ENCODE peak calls at places on chromosome 3, in five cellular contexts. One of them, this sample, is unnamed.

GRCh38 chr3:172077197-172077734 is 37.9 kb downstream of the FNDC3B start:
- DNase-seq in iris pigment epithelial cell: no peak
- DNase-seq in transverse colon: no peak
- DNase-seq in stimulated activated CD4-positive, alpha-beta T cell treated with anti-CD3 and anti-CD28 coated beads, Interleukin-1b, Interleukin-23, amount 100 ng/mL, for 48 hours: no peak
- DNase-seq in cardiac fibroblast: no peak
- DNase-seq in this sample: no peak

GRCh38 chr3:177347611-177348010 is 150.3 kb upstream of the TBL1XR1 start:
- DNase-seq in cardiac fibroblast: no peak
- DNase-seq in iris pigment epithelial cell: no peak
- DNase-seq in stimulated activated CD4-positive, alpha-beta T cell treated with anti-CD3 and anti-CD28 coated beads, Interleukin-1b, Interleukin-23, amount 100 ng/mL, for 48 hours: no peak
- DNase-seq in transverse colon: no peak
- DNase-seq in this sample: no peak

GRCh38 chr3:172040078-172040975 is 949 bp downstream of the FNDC3B start:
- DNase-seq in transverse colon: peak
- DNase-seq in stimulated activated CD4-positive, alpha-beta T cell treated with anti-CD3 and anti-CD28 coated beads, Interleukin-1b, Interleukin-23, amount 100 ng/mL, for 48 hours: peak
- DNase-seq in cardiac fibroblast: peak
- DNase-seq in iris pigment epithelial cell: peak
- DNase-seq in this sample: peak

GRCh38 chr3:51718547-51719412 is 11.9 kb downstream of the GRM2 start:
- DNase-seq in stimulated activated CD4-positive, alpha-beta T cell treated with anti-CD3 and anti-CD28 coated beads, Interleukin-1b, Interleukin-23, amount 100 ng/mL, for 48 hours: peak
- DNase-seq in cardiac fibroblast: peak
- DNase-seq in iris pigment epithelial cell: peak
- DNase-seq in transverse colon: peak
- DNase-seq in this sample: peak

GRCh38 chr3:27542469-27542868 is 58.3 kb upstream of the SLC4A7 start:
- DNase-seq in stimulated activated CD4-positive, alpha-beta T cell treated with anti-CD3 and anti-CD28 coated beads, Interleukin-1b, Interleukin-23, amount 100 ng/mL, for 48 hours: no peak
- DNase-seq in transverse colon: no peak
- DNase-seq in cardiac fibroblast: no peak
- DNase-seq in iris pigment epithelial cell: no peak
- DNase-seq in this sample: no peak

GRCh38 chr3:187833799-187834578 is 88.7 kb upstream of the BCL6 start:
- DNase-seq in cardiac fibroblast: no peak
- DNase-seq in iris pigment epithelial cell: no peak
- DNase-seq in stimulated activated CD4-positive, alpha-beta T cell treated with anti-CD3 and anti-CD28 coated beads, Interleukin-1b, Interleukin-23, amount 100 ng/mL, for 48 hours: peak
- DNase-seq in transverse colon: no peak
- DNase-seq in this sample: no peak

GRCh38 chr3:161069441-161070251 is 35.5 kb downstream of the B3GALNT1 start:
- DNase-seq in iris pigment epithelial cell: peak
- DNase-seq in stimulated activated CD4-positive, alpha-beta T cell treated with anti-CD3 and anti-CD28 coated beads, Interleukin-1b, Interleukin-23, amount 100 ng/mL, for 48 hours: no peak
- DNase-seq in transverse colon: no peak
- DNase-seq in cardiac fibroblast: peak
- DNase-seq in this sample: no peak

GRCh38 chr3:127588675-127589577 is 1.6 kb downstream of the TPRA1 start:
- DNase-seq in cardiac fibroblast: peak
- DNase-seq in transverse colon: no peak
- DNase-seq in iris pigment epithelial cell: peak
- DNase-seq in stimulated activated CD4-positive, alpha-beta T cell treated with anti-CD3 and anti-CD28 coated beads, Interleukin-1b, Interleukin-23, amount 100 ng/mL, for 48 hours: peak
- DNase-seq in this sample: no peak

GRCh38 chr3:109363634-109364033 is 26.3 kb upstream of the DPPA4 start:
- DNase-seq in cardiac fibroblast: no peak
- DNase-seq in transverse colon: no peak
- DNase-seq in iris pigment epithelial cell: peak
- DNase-seq in stimulated activated CD4-positive, alpha-beta T cell treated with anti-CD3 and anti-CD28 coated beads, Interleukin-1b, Interleukin-23, amount 100 ng/mL, for 48 hours: no peak
- DNase-seq in this sample: no peak

GRCh38 chr3:30017882-30018281 is 588.5 kb upstream of the TGFBR2 start:
- DNase-seq in transverse colon: no peak
- DNase-seq in iris pigment epithelial cell: no peak
- DNase-seq in stimulated activated CD4-positive, alpha-beta T cell treated with anti-CD3 and anti-CD28 coated beads, Interleukin-1b, Interleukin-23, amount 100 ng/mL, for 48 hours: no peak
- DNase-seq in cardiac fibroblast: peak
- DNase-seq in this sample: no peak

GRCh38 chr3:41338276-41338675 is 139.0 kb downstream of the CTNNB1 start:
- DNase-seq in iris pigment epithelial cell: peak
- DNase-seq in cardiac fibroblast: no peak
- DNase-seq in stimulated activated CD4-positive, alpha-beta T cell treated with anti-CD3 and anti-CD28 coated beads, Interleukin-1b, Interleukin-23, amount 100 ng/mL, for 48 hours: no peak
- DNase-seq in transverse colon: no peak
- DNase-seq in this sample: no peak

GRCh38 chr3:23590424-23590823 is 215.3 kb upstream of the UBE2E1 start:
- DNase-seq in transverse colon: no peak
- DNase-seq in stimulated activated CD4-positive, alpha-beta T cell treated with anti-CD3 and anti-CD28 coated beads, Interleukin-1b, Interleukin-23, amount 100 ng/mL, for 48 hours: no peak
- DNase-seq in cardiac fibroblast: peak
- DNase-seq in iris pigment epithelial cell: no peak
- DNase-seq in this sample: peak

GRCh38 chr3:127228866-127229265 is 35.9 kb downstream of the PRR23E start:
- DNase-seq in iris pigment epithelial cell: no peak
- DNase-seq in stimulated activated CD4-positive, alpha-beta T cell treated with anti-CD3 and anti-CD28 coated beads, Interleukin-1b, Interleukin-23, amount 100 ng/mL, for 48 hours: no peak
- DNase-seq in cardiac fibroblast: no peak
- DNase-seq in transverse colon: no peak
- DNase-seq in this sample: no peak

GRCh38 chr3:57982561-57983243 is 25.5 kb upstream of the FLNB start:
- DNase-seq in stimulated activated CD4-positive, alpha-beta T cell treated with anti-CD3 and anti-CD28 coated beads, Interleukin-1b, Interleukin-23, amount 100 ng/mL, for 48 hours: no peak
- DNase-seq in iris pigment epithelial cell: no peak
- DNase-seq in transverse colon: no peak
- DNase-seq in cardiac fibroblast: no peak
- DNase-seq in this sample: no peak

GRCh38 chr3:64743844-64744243 is 56.0 kb upstream of the ADAMTS9 start:
- DNase-seq in stimulated activated CD4-positive, alpha-beta T cell treated with anti-CD3 and anti-CD28 coated beads, Interleukin-1b, Interleukin-23, amount 100 ng/mL, for 48 hours: no peak
- DNase-seq in transverse colon: no peak
- DNase-seq in cardiac fibroblast: no peak
- DNase-seq in iris pigment epithelial cell: no peak
- DNase-seq in this sample: no peak

GRCh38 chr3:155356594-155357370 is 63.3 kb upstream of the STRIT1 start:
- DNase-seq in stimulated activated CD4-positive, alpha-beta T cell treated with anti-CD3 and anti-CD28 coated beads, Interleukin-1b, Interleukin-23, amount 100 ng/mL, for 48 hours: no peak
- DNase-seq in cardiac fibroblast: no peak
- DNase-seq in iris pigment epithelial cell: peak
- DNase-seq in transverse colon: no peak
- DNase-seq in this sample: no peak

GRCh38 chr3:20808864-20809263 is 622.9 kb upstream of the SGO1 start:
- DNase-seq in cardiac fibroblast: no peak
- DNase-seq in transverse colon: no peak
- DNase-seq in stimulated activated CD4-positive, alpha-beta T cell treated with anti-CD3 and anti-CD28 coated beads, Interleukin-1b, Interleukin-23, amount 100 ng/mL, for 48 hours: no peak
- DNase-seq in iris pigment epithelial cell: no peak
- DNase-seq in this sample: no peak

GRCh38 chr3:141863497-141863896 is 12.9 kb upstream of the ATP1B3 start:
- DNase-seq in iris pigment epithelial cell: peak
- DNase-seq in cardiac fibroblast: peak
- DNase-seq in transverse colon: no peak
- DNase-seq in stimulated activated CD4-positive, alpha-beta T cell treated with anti-CD3 and anti-CD28 coated beads, Interleukin-1b, Interleukin-23, amount 100 ng/mL, for 48 hours: no peak
- DNase-seq in this sample: no peak

GRCh38 chr3:64290864-64291263 is 65.6 kb upstream of the PRICKLE2 start:
- DNase-seq in iris pigment epithelial cell: peak
- DNase-seq in cardiac fibroblast: peak
- DNase-seq in stimulated activated CD4-positive, alpha-beta T cell treated with anti-CD3 and anti-CD28 coated beads, Interleukin-1b, Interleukin-23, amount 100 ng/mL, for 48 hours: no peak
- DNase-seq in transverse colon: no peak
- DNase-seq in this sample: no peak

GRCh38 chr3:196149375-196149774 is 61.8 kb downstream of the ZDHHC19 start:
- DNase-seq in transverse colon: no peak
- DNase-seq in iris pigment epithelial cell: peak
- DNase-seq in cardiac fibroblast: no peak
- DNase-seq in stimulated activated CD4-positive, alpha-beta T cell treated with anti-CD3 and anti-CD28 coated beads, Interleukin-1b, Interleukin-23, amount 100 ng/mL, for 48 hours: peak
- DNase-seq in this sample: no peak

GRCh38 chr3:83235180-83235814 is 1473.9 kb upstream of the GBE1 start:
- DNase-seq in cardiac fibroblast: no peak
- DNase-seq in stimulated activated CD4-positive, alpha-beta T cell treated with anti-CD3 and anti-CD28 coated beads, Interleukin-1b, Interleukin-23, amount 100 ng/mL, for 48 hours: no peak
- DNase-seq in transverse colon: no peak
- DNase-seq in iris pigment epithelial cell: no peak
- DNase-seq in this sample: no peak

GRCh38 chr3:66200147-66200546 is 20.7 kb upstream of the SLC25A26 start:
- DNase-seq in cardiac fibroblast: no peak
- DNase-seq in iris pigment epithelial cell: no peak
- DNase-seq in transverse colon: no peak
- DNase-seq in stimulated activated CD4-positive, alpha-beta T cell treated with anti-CD3 and anti-CD28 coated beads, Interleukin-1b, Interleukin-23, amount 100 ng/mL, for 48 hours: no peak
- DNase-seq in this sample: no peak

GRCh38 chr3:82103241-82103640 is 341.8 kb upstream of the GBE1 start:
- DNase-seq in iris pigment epithelial cell: no peak
- DNase-seq in transverse colon: no peak
- DNase-seq in cardiac fibroblast: no peak
- DNase-seq in stimulated activated CD4-positive, alpha-beta T cell treated with anti-CD3 and anti-CD28 coated beads, Interleukin-1b, Interleukin-23, amount 100 ng/mL, for 48 hours: no peak
- DNase-seq in this sample: no peak

GRCh38 chr3:44969170-44969569 is 6.8 kb downstream of the ZDHHC3 start:
- DNase-seq in iris pigment epithelial cell: no peak
- DNase-seq in stimulated activated CD4-positive, alpha-beta T cell treated with anti-CD3 and anti-CD28 coated beads, Interleukin-1b, Interleukin-23, amount 100 ng/mL, for 48 hours: no peak
- DNase-seq in transverse colon: no peak
- DNase-seq in cardiac fibroblast: no peak
- DNase-seq in this sample: peak

GRCh38 chr3:9142346-9142745 is 107.1 kb downstream of the SRGAP3 start:
- DNase-seq in iris pigment epithelial cell: peak
- DNase-seq in transverse colon: no peak
- DNase-seq in cardiac fibroblast: no peak
- DNase-seq in stimulated activated CD4-positive, alpha-beta T cell treated with anti-CD3 and anti-CD28 coated beads, Interleukin-1b, Interleukin-23, amount 100 ng/mL, for 48 hours: no peak
- DNase-seq in this sample: no peak

GRCh38 chr3:194315965-194316361 is 35.2 kb downstream of the CPN2 start:
- DNase-seq in cardiac fibroblast: peak
- DNase-seq in iris pigment epithelial cell: peak
- DNase-seq in stimulated activated CD4-positive, alpha-beta T cell treated with anti-CD3 and anti-CD28 coated beads, Interleukin-1b, Interleukin-23, amount 100 ng/mL, for 48 hours: no peak
- DNase-seq in transverse colon: no peak
- DNase-seq in this sample: no peak